ENCODE peak calls at places on chromosomes 11 and 22, in five cellular contexts. Y is NCI-H1092 treated with DMSO at 0.1 percent for 48 hours, O is left lung, M is thoracic aorta, V is lung microvascular endothelial cell. X is an unnamed sample.
A peak's percentile ranks its signal among the peaks of the same experiment; 100 is the strongest.

GRCh38 chr11:43936081-43936480 is 6.4 kb upstream of the C11orf96 start:
- DNase-seq in Y (no peak), O (no peak), M (no peak), V (peak; percentile 49), X (no peak)

GRCh38 chr11:125235006-125235405 is 70.5 kb downstream of the PKNOX2 start:
- DNase-seq in Y (no peak), O (no peak), M (no peak), V (no peak), X (no peak)

GRCh38 chr11:28836285-28837081 is 728.3 kb downstream of the METTL15 start:
- DNase-seq in Y (no peak), O (no peak), M (no peak), V (peak; percentile 87), X (peak; percentile 52)

GRCh38 chr22:36538529-36538928 is 9.6 kb upstream of the EIF3D start:
- DNase-seq in Y (no peak), O (no peak), M (no peak), V (no peak), X (no peak)

GRCh38 chr11:118790357-118791014 is 478 bp downstream of the DDX6 start:
- DNase-seq in Y (peak; percentile 91), O (peak; percentile 68), M (no peak), V (peak; percentile 74), X (peak; percentile 45)

GRCh38 chr11:117097567-117098268 is 510 bp downstream of the SIK3 start:
- DNase-seq in Y (peak; percentile 62), O (peak; percentile 63), M (no peak), V (peak; percentile 36), X (peak; percentile 34)

GRCh38 chr11:2991477-2992233 is 474 bp downstream of the NAP1L4 start:
- DNase-seq in Y (no peak), O (peak; percentile 55), M (no peak), V (peak; percentile 54), X (peak; percentile 68)

GRCh38 chr11:56705784-56706396 is 7.0 kb downstream of the OR9G1 start:
- DNase-seq in Y (no peak), O (no peak), M (no peak), V (no peak), X (no peak)

GRCh38 chr22:28116261-28116673 is 197.2 kb upstream of the PITPNB start:
- DNase-seq in Y (no peak), O (no peak), M (peak; percentile 25), V (peak; percentile 62), X (no peak)

GRCh38 chr11:108241370-108242037 is 18.6 kb downstream of the ATM start:
- DNase-seq in Y (no peak), O (no peak), M (no peak), V (no peak), X (no peak)

GRCh38 chr11:122517403-122518379 is 137.8 kb upstream of the UBASH3B start:
- DNase-seq in Y (no peak), O (no peak), M (no peak), V (no peak), X (no peak)

GRCh38 chr22:25023879-25024278 is 71.4 kb downstream of the KIAA1671 start:
- DNase-seq in Y (no peak), O (no peak), M (no peak), V (no peak), X (no peak)

GRCh38 chr11:68825603-68826002 is 16.1 kb downstream of the CPT1A start:
- DNase-seq in Y (no peak), O (peak; percentile 53), M (no peak), V (peak; percentile 69), X (no peak)

GRCh38 chr22:19354201-19354600 is 62.7 kb upstream of the CLTCL1 start:
- DNase-seq in Y (no peak), O (no peak), M (no peak), V (no peak), X (no peak)

GRCh38 chr11:134537941-134538340 is 125.9 kb upstream of the B3GAT1 start:
- DNase-seq in Y (no peak), O (no peak), M (no peak), V (no peak), X (no peak)

GRCh38 chr22:44702479-44703219 is 645 bp downstream of the PRR5 start:
- DNase-seq in Y (no peak), O (no peak), M (no peak), V (no peak), X (peak; percentile 41)

GRCh38 chr11:58963551-58964075 is 24.3 kb downstream of the GLYATL1 start:
- DNase-seq in Y (no peak), O (no peak), M (no peak), V (no peak), X (no peak)

GRCh38 chr11:61892085-61892370 is 683 bp upstream of the FADS3 start:
- DNase-seq in Y (no peak), O (no peak), M (no peak), V (no peak), X (peak; percentile 62)

GRCh38 chr11:250740-251299 is 14.0 kb downstream of the PSMD13 start:
- DNase-seq in Y (no peak), O (peak; percentile 48), M (no peak), V (peak; percentile 68), X (no peak)

GRCh38 chr11:79393362-79394043 is 47.3 kb downstream of the TENM4 start:
- DNase-seq in Y (no peak), O (no peak), M (no peak), V (no peak), X (no peak)

GRCh38 chr22:38731703-38732161 is 24.1 kb downstream of the SUN2 start:
- DNase-seq in Y (no peak), O (no peak), M (no peak), V (no peak), X (no peak)

GRCh38 chr11:5343474-5344335 is at the start of gene OR51B5:
- DNase-seq in Y (no peak), O (no peak), M (no peak), V (no peak), X (no peak)

GRCh38 chr11:86672007-86672621 is at the start of gene ME3:
- DNase-seq in Y (peak; percentile 93), O (peak; percentile 79), M (peak; percentile 15), V (peak; percentile 73), X (peak; percentile 76)

GRCh38 chr11:64744544-64745218 is 739 bp upstream of the RASGRP2 start:
- DNase-seq in Y (no peak), O (no peak), M (no peak), V (no peak), X (no peak)

GRCh38 chr11:86523738-86524602 is 148.4 kb downstream of the ME3 start:
- DNase-seq in Y (no peak), O (no peak), M (no peak), V (peak; percentile 95), X (no peak)

GRCh38 chr11:95229199-95230053 is 1.6 kb downstream of the SESN3 start:
- DNase-seq in Y (peak; percentile 87), O (no peak), M (no peak), V (no peak), X (no peak)

GRCh38 chr22:32306561-32306960 is 51.1 kb upstream of the RFPL3 start:
- DNase-seq in Y (no peak), O (no peak), M (no peak), V (no peak), X (no peak)

GRCh38 chr11:1502168-1502955 is 15.8 kb upstream of the MOB2 start:
- DNase-seq in Y (no peak), O (no peak), M (no peak), V (no peak), X (no peak)

GRCh38 chr11:125946712-125947418 is 1.0 kb downstream of the VSIG10L2 start:
- DNase-seq in Y (no peak), O (no peak), M (no peak), V (no peak), X (no peak)

GRCh38 chr11:86408845-86409244 is 34.2 kb downstream of the CCDC81 start:
- DNase-seq in Y (no peak), O (no peak), M (no peak), V (no peak), X (no peak)

GRCh38 chr22:44125421-44125820 is 55.3 kb upstream of the PARVG start:
- DNase-seq in Y (no peak), O (no peak), M (no peak), V (no peak), X (no peak)

GRCh38 chr22:22942511-22943329 is 55.1 kb downstream of the IGLL5 start:
- DNase-seq in Y (peak; percentile 11), O (peak; percentile 61), M (no peak), V (peak; percentile 72), X (peak; percentile 61)

GRCh38 chr22:50470491-50470890 is 4.3 kb downstream of the SBF1 start:
- DNase-seq in Y (no peak), O (no peak), M (no peak), V (no peak), X (no peak)